ENCODE peak calls at places on chromosomes 13 and 19, in nine cellular contexts. T, B, I, F, Y, W, A, X and R are unnamed samples. For H3K4me1 and H3K27me3, the result is how much of the 10 kb centered on the place peaks cover.

GRCh38 chr13:65909501-65909900 is 1320.6 kb downstream of the PCDH9 start:
- DNase-seq in W (no peak), F (no peak), Y (no peak), B (no peak), T (no peak), X (no peak), A (no peak), I (no peak), R (no peak)

GRCh38 chr13:51006067-51006800 is 96.6 kb downstream of the RNASEH2B start:
- DNase-seq in A (peak), W (no peak), Y (peak), B (peak), F (no peak), T (no peak), X (no peak), I (no peak), R (peak)

GRCh38 chr19:4058696-4059492 is 7.8 kb downstream of the ZBTB7A start:
- DNase-seq in W (no peak), Y (no peak), T (peak), B (peak), A (no peak), F (no peak), X (no peak), I (no peak), R (no peak)

GRCh38 chr13:61192826-61193225 is 222.8 kb downstream of the PCDH20 start:
- DNase-seq in W (no peak), I (no peak), F (no peak), B (no peak), A (no peak), T (no peak), Y (no peak), X (no peak), R (no peak)

GRCh38 chr13:37403776-37404497 is 194.6 kb downstream of the POSTN start:
- DNase-seq in I (no peak), W (no peak), A (no peak), X (no peak), Y (peak), B (no peak), T (no peak), F (no peak), R (peak)

GRCh38 chr13:99322297-99323103 is 15.3 kb upstream of the GPR183 start:
- DNase-seq in T (no peak), B (no peak), Y (peak), F (no peak), I (peak), X (no peak), A (no peak), W (no peak), R (peak)

GRCh38 chr13:35225582-35225981 is 250.9 kb downstream of the MAB21L1 start:
- DNase-seq in Y (no peak), I (no peak), A (no peak), X (no peak), T (peak), F (no peak), B (no peak), W (no peak), R (no peak)

GRCh38 chr13:46565808-46566750 is 13.1 kb downstream of the LRCH1 start:
- DNase-seq in A (no peak), X (no peak), B (no peak), T (no peak), F (no peak), I (no peak), W (no peak), Y (no peak), R (no peak)

GRCh38 chr13:79423801-79424642 is 18.0 kb upstream of the RBM26 start:
- DNase-seq in B (no peak), T (peak), Y (peak), I (no peak), W (no peak), X (peak), F (no peak), A (no peak), R (peak)

GRCh38 chr13:51697855-51698254 is 106.1 kb downstream of the DHRS12 start:
- DNase-seq in F (no peak), T (no peak), W (no peak), X (no peak), A (no peak), Y (no peak), B (no peak), I (no peak), R (peak)

GRCh38 chr13:43095771-43096719 is 72.7 kb downstream of the DNAJC15 start:
- DNase-seq in A (no peak), B (no peak), F (no peak), W (no peak), I (no peak), T (no peak), Y (peak), X (no peak), R (peak)

GRCh38 chr19:37519890-37520289 is 13.2 kb downstream of the ZNF793 start:
- DNase-seq in I (no peak), T (no peak), W (no peak), A (no peak), F (no peak), X (no peak), Y (peak), B (no peak), R (no peak)

GRCh38 chr19:6459356-6460098 is at the start of gene SLC25A23:
- DNase-seq in T (peak), F (peak), Y (peak), W (no peak), A (peak), B (peak), X (peak), I (peak), R (peak)

GRCh38 chr19:44032001-44032610 is 6.9 kb downstream of the ZNF222 start:
- DNase-seq in A (no peak), F (no peak), Y (no peak), B (no peak), X (no peak), T (no peak), W (no peak), I (no peak), R (no peak)

GRCh38 chr13:27270594-27271520 is at the start of gene RASL11A:
- DNase-seq in A (peak), F (peak), T (peak), X (peak), Y (peak), W (peak), I (no peak), B (peak), R (peak)

GRCh38 chr19:49110567-49110966 is 3.6 kb upstream of the LIN7B start:
- DNase-seq in A (no peak), T (no peak), B (no peak), X (no peak), F (no peak), Y (no peak), W (no peak), I (no peak), R (peak)

GRCh38 chr13:104648291-104648690 is 1582.1 kb upstream of the SLC10A2 start:
- DNase-seq in I (no peak), A (no peak), Y (no peak), B (no peak), W (no peak), X (no peak), F (no peak), T (no peak), R (no peak)

GRCh38 chr13:35925669-35926068 is 205.5 kb downstream of the DCLK1 start:
- DNase-seq in T (no peak), B (no peak), F (no peak), W (no peak), A (no peak), Y (no peak), I (no peak), X (no peak), R (peak)

GRCh38 chr13:87147076-87147475 is 524.1 kb upstream of the SLITRK5 start:
- DNase-seq in X (no peak), B (no peak), W (no peak), A (no peak), T (no peak), Y (peak), F (no peak), I (no peak), R (no peak)

GRCh38 chr19:10315335-10316214 is at the start of gene FDX2:
- DNase-seq in W (peak), I (peak), T (peak), F (peak), A (peak), Y (peak), B (peak), X (peak), R (peak)

GRCh38 chr19:2654585-2654861 is 48.0 kb downstream of the GNG7 start:
- DNase-seq in T (no peak), F (no peak), B (no peak), W (no peak), A (no peak), Y (no peak), X (no peak), I (no peak), R (no peak)
- H3K4me1 ChIP-seq in T (under half), F (under half), B (under half), W (under half), A (under half), Y (under half), X (under half), I (under half), R (under half)

GRCh38 chr19:55083004-55083850 is 7.6 kb downstream of the EPS8L1 start:
- DNase-seq in A (no peak), B (no peak), F (no peak), W (no peak), I (no peak), Y (no peak), X (no peak), T (peak), R (no peak)
- H3K27me3 ChIP-seq in A (under half), B (under half), F (half or more), W (under half), I (under half), Y (half or more), X (under half), T (under half), R (half or more)

GRCh38 chr13:40444241-40444640 is 222.2 kb downstream of the FOXO1 start:
- DNase-seq in B (no peak), F (no peak), T (no peak), Y (no peak), W (no peak), I (no peak), A (no peak), X (no peak), R (no peak)
- H3K4me1 ChIP-seq in B (under half), F (half or more), T (under half), Y (under half), W (under half), I (under half), A (under half), X (under half), R (under half)

GRCh38 chr19:7701654-7702457 is at the start of gene FCER2:
- DNase-seq in A (no peak), T (no peak), Y (no peak), W (no peak), X (no peak), I (peak), B (no peak), F (no peak), R (no peak)

GRCh38 chr19:7705387-7706187 is 3.7 kb upstream of the FCER2 start:
- DNase-seq in W (peak), T (no peak), I (peak), X (no peak), F (peak), Y (no peak), B (no peak), A (no peak), R (no peak)

GRCh38 chr19:7704280-7705060 is 2.5 kb upstream of the FCER2 start:
- DNase-seq in F (no peak), T (no peak), X (no peak), Y (no peak), A (no peak), W (no peak), B (no peak), I (no peak), R (no peak)

GRCh38 chr19:7701049-7701653 is 780 bp downstream of the FCER2 start:
- DNase-seq in B (no peak), Y (no peak), A (no peak), F (no peak), I (no peak), W (no peak), T (no peak), X (no peak), R (no peak)

GRCh38 chr19:7703332-7703731 is 1.4 kb upstream of the FCER2 start:
- DNase-seq in F (no peak), B (no peak), T (peak), Y (no peak), I (no peak), W (no peak), X (no peak), A (no peak), R (no peak)
- H3K27me3 ChIP-seq in F (under half), B (under half), T (under half), Y (under half), I (under half), W (under half), X (under half), A (under half), R (under half)

GRCh38 chr13:21037656-21038055 is 23.7 kb downstream of the LATS2 start:
- DNase-seq in I (no peak), W (no peak), B (no peak), F (no peak), Y (no peak), T (no peak), X (no peak), A (no peak), R (no peak)

GRCh38 chr13:21034602-21035190 is 26.7 kb downstream of the LATS2 start:
- DNase-seq in W (no peak), T (peak), Y (peak), F (peak), X (no peak), A (no peak), B (no peak), I (no peak), R (no peak)

GRCh38 chr13:21043898-21044297 is 17.5 kb downstream of the LATS2 start:
- DNase-seq in F (no peak), I (no peak), T (no peak), X (peak), A (no peak), Y (peak), W (no peak), B (no peak), R (peak)

GRCh38 chr13:21040120-21040834 is 21.1 kb downstream of the LATS2 start:
- DNase-seq in A (no peak), Y (no peak), X (no peak), F (no peak), I (no peak), T (no peak), W (no peak), B (no peak), R (no peak)

GRCh38 chr13:21039097-21039800 is 22.1 kb downstream of the LATS2 start:
- DNase-seq in T (no peak), Y (peak), B (no peak), F (no peak), A (no peak), I (no peak), W (no peak), X (peak), R (no peak)
- H3K4me1 ChIP-seq in T (under half), Y (under half), B (under half), F (half or more), A (half or more), I (under half), W (under half), X (half or more), R (under half)

GRCh38 chr19:13600802-13601201 is 94.5 kb upstream of the CACNA1A start:
- DNase-seq in T (no peak), B (no peak), X (no peak), I (no peak), Y (no peak), W (no peak), A (no peak), F (no peak), R (no peak)

GRCh38 chr19:13600091-13600490 is 93.8 kb upstream of the CACNA1A start:
- DNase-seq in B (no peak), X (no peak), W (no peak), T (no peak), F (no peak), A (no peak), I (no peak), Y (no peak), R (no peak)

GRCh38 chr19:13599681-13600080 is 93.4 kb upstream of the CACNA1A start:
- DNase-seq in X (no peak), T (no peak), A (no peak), B (no peak), W (no peak), F (no peak), I (no peak), Y (no peak), R (no peak)

GRCh38 chr19:13597625-13598024 is 91.3 kb upstream of the CACNA1A start:
- DNase-seq in Y (peak), T (peak), A (peak), F (no peak), X (peak), W (peak), B (peak), I (peak), R (peak)

DNA sequence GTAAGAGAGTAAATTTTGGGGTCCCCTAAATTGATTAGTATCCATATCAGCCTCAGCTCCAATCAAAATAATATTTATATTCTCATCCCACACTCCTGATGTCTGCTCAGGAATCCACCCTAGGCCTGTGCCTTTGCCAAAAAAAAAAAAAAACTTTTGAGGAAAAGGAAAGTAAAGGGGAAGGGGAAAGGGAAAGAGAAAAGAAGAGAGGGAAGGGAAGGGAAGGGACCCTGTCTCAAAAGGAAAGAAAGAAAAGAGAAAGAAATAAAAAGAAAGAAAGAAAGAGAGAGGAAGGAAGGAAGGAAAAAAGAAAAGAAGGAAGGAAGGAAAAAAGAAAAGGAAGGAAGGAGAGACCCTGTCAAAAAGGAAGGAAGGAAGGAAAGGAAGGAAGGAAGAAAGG is 91.8 kb upstream of the CACNA1A start:
- DNase-seq in X (no peak), T (no peak), W (no peak), Y (no peak), I (no peak), B (no peak), F (no peak), A (no peak), R (no peak)
- H3K27me3 ChIP-seq in X (under half), T (under half), W (under half), Y (under half), I (under half), B (under half), F (under half), A (under half), R (under half)

GRCh38 chr19:46952874-46953273 is 66.8 kb upstream of the NPAS1 start:
- DNase-seq in B (no peak), Y (no peak), X (no peak), A (no peak), I (no peak), W (no peak), F (no peak), T (no peak), R (no peak)
- H3K4me1 ChIP-seq in B (under half), Y (under half), X (under half), A (under half), I (under half), W (under half), F (half or more), T (under half), R (under half)

GRCh38 chr13:111414341-111414740 is 93.9 kb downstream of the TEX29 start:
- DNase-seq in A (no peak), Y (no peak), F (no peak), B (no peak), W (no peak), I (no peak), X (no peak), T (no peak), R (no peak)
- H3K27me3 ChIP-seq in A (under half), Y (under half), F (under half), B (under half), W (under half), I (under half), X (half or more), T (under half), R (half or more)

GRCh38 chr19:40798223-40798996 is 581 bp upstream of the EGLN2 start:
- DNase-seq in F (peak), W (peak), X (peak), Y (peak), A (peak), T (peak), I (peak), B (peak), R (peak)

GRCh38 chr19:40800339-40800996 is 1.5 kb downstream of the EGLN2 start:
- DNase-seq in F (no peak), A (no peak), B (no peak), X (no peak), Y (no peak), I (no peak), W (no peak), T (no peak), R (no peak)

GRCh38 chr19:40797963-40798222 is 1.1 kb upstream of the EGLN2 start:
- DNase-seq in Y (no peak), F (no peak), A (no peak), B (no peak), T (no peak), I (no peak), X (no peak), W (no peak), R (no peak)

GRCh38 chr19:40799558-40800338 is 757 bp downstream of the EGLN2 start:
- DNase-seq in T (peak), Y (peak), X (no peak), B (no peak), W (no peak), A (peak), I (no peak), F (peak), R (peak)

GRCh38 chr19:40798997-40799557 is at the start of gene EGLN2:
- DNase-seq in T (peak), F (no peak), I (no peak), A (no peak), B (no peak), X (no peak), Y (no peak), W (no peak), R (no peak)
- H3K4me1 ChIP-seq in T (under half), F (half or more), I (under half), A (under half), B (under half), X (under half), Y (under half), W (half or more), R (under half)